ENCODE peak calls at places on chromosome 12, in eight cellular contexts. X is HFFc6, F is AG09309, A is neural progenitor cell, R is BE2C, K is ovary, P is mesothelial cell of epicardium, T is hepatocyte. O is an unnamed sample.

GRCh38 chr12:3097186-3097804 is 20.1 kb downstream of the TSPAN9 start:
- DNase-seq in T (peak), X (peak), F (no peak), P (peak), K (peak), A (no peak), R (peak), O (peak)

GRCh38 chr12:8087666-8088065 is 5.6 kb downstream of the NECAP1 start:
- DNase-seq in R (no peak), T (no peak), P (no peak), A (no peak), X (no peak), K (no peak), F (no peak), O (no peak)

GRCh38 chr12:101763246-101763931 is 24.1 kb upstream of the SYCP3 start:
- DNase-seq in T (no peak), F (no peak), P (no peak), K (no peak), A (no peak), R (no peak), X (no peak), O (no peak)

GRCh38 chr12:89346741-89347324 is 5.5 kb downstream of the DUSP6 start:
- DNase-seq in P (no peak), K (no peak), A (peak), R (no peak), F (no peak), T (no peak), X (peak), O (peak)

GRCh38 chr12:102371177-102371576 is 109.2 kb downstream of the IGF1 start:
- DNase-seq in K (no peak), X (no peak), T (no peak), P (no peak), A (no peak), F (no peak), R (no peak), O (no peak)

GRCh38 chr12:115354007-115354452 is 670.1 kb upstream of the TBX3 start:
- DNase-seq in X (peak), T (peak), K (peak), R (no peak), A (no peak), P (no peak), F (peak), O (no peak)

GRCh38 chr12:28555729-28556128 is 365.5 kb downstream of the CCDC91 start:
- DNase-seq in F (no peak), K (no peak), R (no peak), X (no peak), P (no peak), A (no peak), T (no peak), O (no peak)

GRCh38 chr12:120425797-120426196 is 12.1 kb upstream of the COX6A1 start:
- DNase-seq in X (no peak), R (no peak), P (no peak), F (no peak), T (no peak), K (no peak), A (no peak), O (no peak)

GRCh38 chr12:66688836-66689439 is 10.1 kb upstream of the GRIP1 start:
- DNase-seq in T (peak), R (peak), P (peak), A (peak), K (peak), F (no peak), X (peak), O (peak)

GRCh38 chr12:89960011-89960507 is 251.4 kb upstream of the ATP2B1 start:
- DNase-seq in K (no peak), T (peak), P (no peak), R (no peak), X (no peak), A (no peak), F (peak), O (no peak)

GRCh38 chr12:107984973-107985372 is 144.1 kb upstream of the WSCD2 start:
- DNase-seq in X (no peak), R (no peak), P (no peak), T (no peak), A (no peak), F (no peak), K (no peak), O (no peak)
- TF ChIP-seq CTCF in X (no peak), R (no peak), P (no peak), T (no peak), A (no peak), F (no peak), K (no peak), O (no peak)

DNA sequence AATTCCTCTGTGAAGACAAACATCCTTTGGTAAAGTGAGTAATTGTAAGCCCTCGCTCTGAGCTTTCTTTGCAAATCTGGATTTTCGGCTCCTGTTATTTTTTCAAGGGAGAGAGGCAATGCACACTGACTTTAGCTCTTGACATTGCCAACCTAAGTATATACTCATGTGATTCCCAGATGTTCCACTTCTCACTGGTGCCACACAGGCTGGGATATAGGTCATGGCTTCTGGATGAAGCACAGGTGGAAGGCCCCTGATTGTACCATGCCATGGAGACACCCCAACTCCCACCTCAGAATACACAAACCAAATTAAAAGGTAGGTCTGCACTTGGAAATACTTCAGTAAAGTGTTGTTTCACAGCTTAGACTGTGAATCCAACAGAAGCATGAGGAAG is 371.1 kb downstream of the GRIN2B start:
- DNase-seq in P (no peak), T (no peak), A (no peak), X (no peak), F (no peak), K (no peak), R (no peak), O (no peak)
- TF ChIP-seq CTCF in P (no peak), T (no peak), A (no peak), X (no peak), F (no peak), K (no peak), R (no peak), O (no peak)

GRCh38 chr12:100200450-100201181 is at the start of gene ACTR6:
- DNase-seq in X (peak), K (peak), F (peak), A (peak), P (peak), T (peak), R (peak), O (peak)
- TF ChIP-seq CTCF in X (no peak), K (peak), F (no peak), A (no peak), P (no peak), T (no peak), R (no peak), O (no peak)

GRCh38 chr12:56222531-56222895 is 791 bp upstream of the RNF41 start:
- DNase-seq in F (no peak), X (no peak), R (no peak), P (no peak), K (no peak), A (no peak), T (no peak), O (no peak)

GRCh38 chr12:56223571-56224101 is 506 bp upstream of the NABP2 start:
- DNase-seq in R (no peak), F (no peak), K (no peak), A (no peak), T (no peak), P (no peak), X (no peak), O (no peak)

GRCh38 chr12:56220611-56221232 is 1.0 kb downstream of the RNF41 start:
- DNase-seq in R (no peak), F (peak), K (no peak), X (peak), P (no peak), T (no peak), A (no peak), O (no peak)

GRCh38 chr12:56221233-56221756 is 427 bp downstream of the RNF41 start:
- DNase-seq in K (peak), T (peak), P (peak), F (peak), R (peak), A (peak), X (peak), O (peak)

GRCh38 chr12:56221757-56222530 is at the start of gene RNF41:
- DNase-seq in T (peak), F (peak), A (peak), X (peak), R (peak), K (peak), P (peak), O (peak)
- TF ChIP-seq CTCF in T (no peak), F (no peak), A (peak), X (peak), R (no peak), K (peak), P (no peak), O (peak)

GRCh38 chr12:1346126-1346525 is 248.3 kb downstream of the FBXL14 start:
- DNase-seq in F (peak), X (peak), R (no peak), P (no peak), A (no peak), K (no peak), T (no peak), O (no peak)
- TF ChIP-seq CTCF in F (no peak), X (no peak), R (no peak), P (no peak), A (no peak), K (no peak), T (no peak), O (no peak)

GRCh38 chr12:128976120-128976519 is 122.8 kb downstream of the GLT1D1 start:
- DNase-seq in A (peak), X (no peak), T (peak), R (no peak), P (peak), K (no peak), F (no peak), O (no peak)
- TF ChIP-seq CTCF in A (peak), X (no peak), T (peak), R (no peak), P (peak), K (no peak), F (no peak), O (no peak)

O was measured in endothelial cell.